ENCODE peak calls at places on chromosomes 3 and 15, in four cellular contexts. Z, L, X and T are unnamed samples.

GRCh38 chr3:197224034-197224444 is 74.4 kb downstream of the DLG1 start:
- DNase-seq in Z (no peak), L (peak; percentile 37), X (no peak), T (no peak)

GRCh38 chr3:78875851-78876250 is 891.9 kb downstream of the ROBO1 start:
- DNase-seq in Z (no peak), L (peak; percentile 47), X (no peak), T (no peak)

GRCh38 chr15:61702224-61703120 is 357.8 kb downstream of the VPS13C start:
- DNase-seq in Z (no peak), L (no peak), X (no peak), T (no peak)

GRCh38 chr15:73082719-73083275 is 30.5 kb downstream of the NEO1 start:
- DNase-seq in Z (no peak), L (no peak), X (no peak), T (no peak)

GRCh38 chr3:161295325-161295724 is 74.2 kb downstream of the NMD3 start:
- DNase-seq in Z (no peak), L (peak; percentile 25), X (no peak), T (no peak)

GRCh38 chr3:144275005-144275404 is 303.4 kb downstream of the DIPK2A start:
- DNase-seq in Z (no peak), L (no peak), X (no peak), T (no peak)

GRCh38 chr15:81910997-81911396 is 134.8 kb downstream of the MEX3B start:
- DNase-seq in Z (no peak), L (no peak), X (no peak), T (no peak)

GRCh38 chr15:81303241-81304225 is 20.4 kb downstream of the STARD5 start:
- DNase-seq in Z (no peak), L (no peak), X (no peak), T (no peak)

GRCh38 chr3:81443457-81443782 is 318.0 kb downstream of the GBE1 start:
- DNase-seq in Z (no peak), L (no peak), X (no peak), T (no peak)

GRCh38 chr3:129888739-129889138 is 4.8 kb downstream of the TMCC1 start:
- DNase-seq in Z (no peak), L (peak; percentile 88), X (no peak), T (no peak)

GRCh38 chr3:58679451-58679850 is 12.9 kb upstream of the FAM3D start:
- DNase-seq in Z (no peak), L (no peak), X (no peak), T (no peak)

GRCh38 chr15:28049594-28049993 is 49.5 kb downstream of the OCA2 start:
- DNase-seq in Z (no peak), L (no peak), X (no peak), T (no peak)

DNA sequence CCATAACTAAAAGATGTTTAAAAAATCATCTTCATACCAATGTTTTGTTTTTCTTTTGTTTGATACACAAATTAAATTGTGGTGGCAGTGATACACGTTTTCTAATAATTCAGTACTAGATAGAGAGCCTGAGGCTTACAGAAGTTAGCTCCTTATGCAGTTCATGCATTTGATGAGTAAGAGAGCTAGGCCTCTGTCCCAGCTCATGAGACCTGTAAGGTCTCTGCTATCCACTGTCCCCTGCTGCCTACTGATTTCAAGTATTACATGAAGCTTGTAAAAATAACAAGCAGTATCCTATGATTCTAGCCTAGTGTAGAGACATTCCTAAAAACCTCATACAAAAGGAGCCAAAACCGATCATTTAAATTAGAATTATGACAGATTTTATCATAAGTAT is 144.5 kb downstream of the MBNL1 start:
- DNase-seq in Z (no peak), L (no peak), X (no peak), T (no peak)
- TF ChIP-seq CTCF in Z (no peak), L (no peak), X (no peak), T (no peak)

GRCh38 chr3:39107874-39108308 is 411 bp downstream of the TTC21A start:
- DNase-seq in Z (no peak), L (no peak), X (no peak), T (no peak)
- H3K4me1 ChIP-seq in Z (peaks cover 4% of the 10 kb centered on the region), L (peaks cover 24% of the 10 kb centered on the region), X (peaks cover 25% of the 10 kb centered on the region), T (peaks cover 18% of the 10 kb centered on the region)

GRCh38 chr3:13528217-13528801 is 20.6 kb upstream of the FBLN2 start:
- DNase-seq in Z (no peak), L (no peak), X (no peak), T (no peak)
- TF ChIP-seq CTCF in Z (no peak), L (peak; percentile 30), X (no peak), T (no peak)

GRCh38 chr15:75032391-75032790 is 9.0 kb downstream of the PPCDC start:
- DNase-seq in Z (no peak), L (no peak), X (no peak), T (no peak)

GRCh38 chr15:75033809-75034208 is 10.4 kb downstream of the PPCDC start:
- DNase-seq in Z (no peak), L (no peak), X (no peak), T (no peak)

GRCh38 chr15:75030424-75030823 is 7.0 kb downstream of the PPCDC start:
- DNase-seq in Z (no peak), L (no peak), X (no peak), T (no peak)

GRCh38 chr15:75030023-75030413 is 6.6 kb downstream of the PPCDC start:
- DNase-seq in Z (no peak), L (peak; percentile 5), X (no peak), T (no peak)

GRCh38 chr15:75031773-75032302 is 8.4 kb downstream of the PPCDC start:
- DNase-seq in Z (no peak), L (no peak), X (no peak), T (no peak)
- H3K4me1 ChIP-seq in Z (peaks cover 9% of the 10 kb centered on the region), L (peaks cover 32% of the 10 kb centered on the region), X (peaks cover 27% of the 10 kb centered on the region), T (peaks cover 21% of the 10 kb centered on the region)